ENCODE peak calls at places on chromosomes 1 and 21, in eight cellular contexts. One of them, this sample, is unnamed.

GRCh38 chr1:2983706-2984398 is 37.4 kb upstream of the ACTRT2 start:
- DNase-seq in stimulated activated CD4-positive, alpha-beta T cell treated with anti-CD3 and anti-CD28 coated beads, Interleukin-4, amount 100 ng/mL, for 48 hours: no peak
- DNase-seq in stimulated activated CD8-positive, alpha-beta memory T cell treated with anti-CD3 and anti-CD28 coated beads, Interleukin-4, amount 100 ng/mL, for 4 hours: no peak
- DNase-seq in CD8-positive, alpha-beta memory T cell: no peak
- DNase-seq in nucleus accumbens: no peak
- DNase-seq in amniotic stem cell: no peak
- DNase-seq in Right ventricle myocardium inferior: peak; percentile 39
- DNase-seq in left lung: peak; percentile 53
- DNase-seq in this sample: peak; percentile 72

GRCh38 chr1:58442114-58442513 is 104.4 kb downstream of the OMA1 start:
- DNase-seq in nucleus accumbens: no peak
- DNase-seq in CD8-positive, alpha-beta memory T cell: no peak
- DNase-seq in stimulated activated CD8-positive, alpha-beta memory T cell treated with anti-CD3 and anti-CD28 coated beads, Interleukin-4, amount 100 ng/mL, for 4 hours: no peak
- DNase-seq in amniotic stem cell: no peak
- DNase-seq in Right ventricle myocardium inferior: no peak
- DNase-seq in left lung: no peak
- DNase-seq in stimulated activated CD4-positive, alpha-beta T cell treated with anti-CD3 and anti-CD28 coated beads, Interleukin-4, amount 100 ng/mL, for 48 hours: no peak
- DNase-seq in this sample: no peak

GRCh38 chr1:234656981-234657651 is 47.1 kb upstream of the IRF2BP2 start:
- DNase-seq in stimulated activated CD8-positive, alpha-beta memory T cell treated with anti-CD3 and anti-CD28 coated beads, Interleukin-4, amount 100 ng/mL, for 4 hours: no peak
- DNase-seq in Right ventricle myocardium inferior: no peak
- DNase-seq in stimulated activated CD4-positive, alpha-beta T cell treated with anti-CD3 and anti-CD28 coated beads, Interleukin-4, amount 100 ng/mL, for 48 hours: no peak
- DNase-seq in amniotic stem cell: peak; percentile 73
- DNase-seq in CD8-positive, alpha-beta memory T cell: no peak
- DNase-seq in left lung: peak; percentile 68
- DNase-seq in nucleus accumbens: no peak
- DNase-seq in this sample: no peak

GRCh38 chr1:30375156-30375555 is 348.2 kb downstream of the MATN1 start:
- DNase-seq in left lung: no peak
- DNase-seq in nucleus accumbens: no peak
- DNase-seq in CD8-positive, alpha-beta memory T cell: no peak
- DNase-seq in amniotic stem cell: no peak
- DNase-seq in stimulated activated CD4-positive, alpha-beta T cell treated with anti-CD3 and anti-CD28 coated beads, Interleukin-4, amount 100 ng/mL, for 48 hours: no peak
- DNase-seq in Right ventricle myocardium inferior: no peak
- DNase-seq in stimulated activated CD8-positive, alpha-beta memory T cell treated with anti-CD3 and anti-CD28 coated beads, Interleukin-4, amount 100 ng/mL, for 4 hours: no peak
- DNase-seq in this sample: no peak

GRCh38 chr1:228097333-228098081 is 5.6 kb downstream of the C1orf35 start:
- DNase-seq in amniotic stem cell: no peak
- DNase-seq in nucleus accumbens: no peak
- DNase-seq in CD8-positive, alpha-beta memory T cell: no peak
- DNase-seq in left lung: peak; percentile 79
- DNase-seq in stimulated activated CD8-positive, alpha-beta memory T cell treated with anti-CD3 and anti-CD28 coated beads, Interleukin-4, amount 100 ng/mL, for 4 hours: no peak
- DNase-seq in Right ventricle myocardium inferior: no peak
- DNase-seq in stimulated activated CD4-positive, alpha-beta T cell treated with anti-CD3 and anti-CD28 coated beads, Interleukin-4, amount 100 ng/mL, for 48 hours: no peak
- DNase-seq in this sample: peak; percentile 86

GRCh38 chr1:94634977-94635416 is 93.4 kb upstream of the F3 start:
- DNase-seq in left lung: no peak
- DNase-seq in CD8-positive, alpha-beta memory T cell: no peak
- DNase-seq in amniotic stem cell: no peak
- DNase-seq in stimulated activated CD4-positive, alpha-beta T cell treated with anti-CD3 and anti-CD28 coated beads, Interleukin-4, amount 100 ng/mL, for 48 hours: no peak
- DNase-seq in Right ventricle myocardium inferior: no peak
- DNase-seq in stimulated activated CD8-positive, alpha-beta memory T cell treated with anti-CD3 and anti-CD28 coated beads, Interleukin-4, amount 100 ng/mL, for 4 hours: no peak
- DNase-seq in nucleus accumbens: no peak
- DNase-seq in this sample: no peak

GRCh38 chr1:94552071-94552586 is 10.6 kb upstream of the F3 start:
- DNase-seq in CD8-positive, alpha-beta memory T cell: no peak
- DNase-seq in stimulated activated CD8-positive, alpha-beta memory T cell treated with anti-CD3 and anti-CD28 coated beads, Interleukin-4, amount 100 ng/mL, for 4 hours: no peak
- DNase-seq in stimulated activated CD4-positive, alpha-beta T cell treated with anti-CD3 and anti-CD28 coated beads, Interleukin-4, amount 100 ng/mL, for 48 hours: no peak
- DNase-seq in Right ventricle myocardium inferior: peak; percentile 68
- DNase-seq in left lung: no peak
- DNase-seq in amniotic stem cell: no peak
- DNase-seq in nucleus accumbens: no peak
- DNase-seq in this sample: no peak

GRCh38 chr1:48236716-48237470 is 14.4 kb downstream of the SLC5A9 start:
- DNase-seq in stimulated activated CD4-positive, alpha-beta T cell treated with anti-CD3 and anti-CD28 coated beads, Interleukin-4, amount 100 ng/mL, for 48 hours: no peak
- DNase-seq in stimulated activated CD8-positive, alpha-beta memory T cell treated with anti-CD3 and anti-CD28 coated beads, Interleukin-4, amount 100 ng/mL, for 4 hours: no peak
- DNase-seq in left lung: no peak
- DNase-seq in Right ventricle myocardium inferior: no peak
- DNase-seq in nucleus accumbens: no peak
- DNase-seq in amniotic stem cell: no peak
- DNase-seq in CD8-positive, alpha-beta memory T cell: no peak
- DNase-seq in this sample: no peak

GRCh38 chr1:205494119-205494518 is 10.3 kb upstream of the CDK18 start:
- DNase-seq in stimulated activated CD4-positive, alpha-beta T cell treated with anti-CD3 and anti-CD28 coated beads, Interleukin-4, amount 100 ng/mL, for 48 hours: no peak
- DNase-seq in amniotic stem cell: no peak
- DNase-seq in Right ventricle myocardium inferior: no peak
- DNase-seq in CD8-positive, alpha-beta memory T cell: no peak
- DNase-seq in nucleus accumbens: peak; percentile 22
- DNase-seq in stimulated activated CD8-positive, alpha-beta memory T cell treated with anti-CD3 and anti-CD28 coated beads, Interleukin-4, amount 100 ng/mL, for 4 hours: no peak
- DNase-seq in left lung: no peak
- DNase-seq in this sample: no peak

GRCh38 chr21:40165212-40165611 is 298.0 kb downstream of the PCP4 start:
- DNase-seq in amniotic stem cell: no peak
- DNase-seq in stimulated activated CD8-positive, alpha-beta memory T cell treated with anti-CD3 and anti-CD28 coated beads, Interleukin-4, amount 100 ng/mL, for 4 hours: no peak
- DNase-seq in left lung: no peak
- DNase-seq in CD8-positive, alpha-beta memory T cell: no peak
- DNase-seq in stimulated activated CD4-positive, alpha-beta T cell treated with anti-CD3 and anti-CD28 coated beads, Interleukin-4, amount 100 ng/mL, for 48 hours: no peak
- DNase-seq in nucleus accumbens: no peak
- DNase-seq in Right ventricle myocardium inferior: no peak
- DNase-seq in this sample: no peak

GRCh38 chr1:19819701-19820100 is 4.6 kb upstream of the RNF186 start:
- DNase-seq in left lung: no peak
- DNase-seq in Right ventricle myocardium inferior: no peak
- DNase-seq in amniotic stem cell: no peak
- DNase-seq in nucleus accumbens: no peak
- DNase-seq in CD8-positive, alpha-beta memory T cell: no peak
- DNase-seq in stimulated activated CD8-positive, alpha-beta memory T cell treated with anti-CD3 and anti-CD28 coated beads, Interleukin-4, amount 100 ng/mL, for 4 hours: no peak
- DNase-seq in stimulated activated CD4-positive, alpha-beta T cell treated with anti-CD3 and anti-CD28 coated beads, Interleukin-4, amount 100 ng/mL, for 48 hours: no peak
- DNase-seq in this sample: no peak

GRCh38 chr21:41651830-41652229 is 115.0 kb downstream of the RIPK4 start:
- DNase-seq in nucleus accumbens: no peak
- DNase-seq in stimulated activated CD4-positive, alpha-beta T cell treated with anti-CD3 and anti-CD28 coated beads, Interleukin-4, amount 100 ng/mL, for 48 hours: no peak
- DNase-seq in Right ventricle myocardium inferior: no peak
- DNase-seq in CD8-positive, alpha-beta memory T cell: no peak
- DNase-seq in stimulated activated CD8-positive, alpha-beta memory T cell treated with anti-CD3 and anti-CD28 coated beads, Interleukin-4, amount 100 ng/mL, for 4 hours: no peak
- DNase-seq in amniotic stem cell: no peak
- DNase-seq in left lung: no peak
- DNase-seq in this sample: no peak

GRCh38 chr21:32524010-32524719 is 61.2 kb downstream of the TCP10L start:
- DNase-seq in nucleus accumbens: no peak
- DNase-seq in Right ventricle myocardium inferior: no peak
- DNase-seq in left lung: no peak
- DNase-seq in stimulated activated CD8-positive, alpha-beta memory T cell treated with anti-CD3 and anti-CD28 coated beads, Interleukin-4, amount 100 ng/mL, for 4 hours: no peak
- DNase-seq in stimulated activated CD4-positive, alpha-beta T cell treated with anti-CD3 and anti-CD28 coated beads, Interleukin-4, amount 100 ng/mL, for 48 hours: no peak
- DNase-seq in amniotic stem cell: peak; percentile 50
- DNase-seq in CD8-positive, alpha-beta memory T cell: no peak
- DNase-seq in this sample: no peak

GRCh38 chr1:67880056-67880601 is 46.9 kb upstream of the GNG12 start:
- DNase-seq in CD8-positive, alpha-beta memory T cell: no peak
- DNase-seq in stimulated activated CD4-positive, alpha-beta T cell treated with anti-CD3 and anti-CD28 coated beads, Interleukin-4, amount 100 ng/mL, for 48 hours: no peak
- DNase-seq in nucleus accumbens: no peak
- DNase-seq in amniotic stem cell: no peak
- DNase-seq in left lung: no peak
- DNase-seq in stimulated activated CD8-positive, alpha-beta memory T cell treated with anti-CD3 and anti-CD28 coated beads, Interleukin-4, amount 100 ng/mL, for 4 hours: no peak
- DNase-seq in Right ventricle myocardium inferior: no peak
- DNase-seq in this sample: no peak

GRCh38 chr1:12499574-12500245 is 118.3 kb downstream of the DHRS3 start:
- DNase-seq in left lung: no peak
- DNase-seq in amniotic stem cell: no peak
- DNase-seq in CD8-positive, alpha-beta memory T cell: no peak
- DNase-seq in Right ventricle myocardium inferior: no peak
- DNase-seq in nucleus accumbens: no peak
- DNase-seq in stimulated activated CD8-positive, alpha-beta memory T cell treated with anti-CD3 and anti-CD28 coated beads, Interleukin-4, amount 100 ng/mL, for 4 hours: no peak
- DNase-seq in stimulated activated CD4-positive, alpha-beta T cell treated with anti-CD3 and anti-CD28 coated beads, Interleukin-4, amount 100 ng/mL, for 48 hours: no peak
- DNase-seq in this sample: no peak

GRCh38 chr1:46675549-46676314 is 4.1 kb downstream of the TEX38 start:
- DNase-seq in left lung: no peak
- DNase-seq in amniotic stem cell: no peak
- DNase-seq in Right ventricle myocardium inferior: no peak
- DNase-seq in stimulated activated CD8-positive, alpha-beta memory T cell treated with anti-CD3 and anti-CD28 coated beads, Interleukin-4, amount 100 ng/mL, for 4 hours: no peak
- DNase-seq in nucleus accumbens: no peak
- DNase-seq in CD8-positive, alpha-beta memory T cell: no peak
- DNase-seq in stimulated activated CD4-positive, alpha-beta T cell treated with anti-CD3 and anti-CD28 coated beads, Interleukin-4, amount 100 ng/mL, for 48 hours: no peak
- DNase-seq in this sample: no peak

GRCh38 chr1:214463596-214463995 is 87.8 kb downstream of the PTPN14 start:
- DNase-seq in amniotic stem cell: no peak
- DNase-seq in nucleus accumbens: no peak
- DNase-seq in stimulated activated CD8-positive, alpha-beta memory T cell treated with anti-CD3 and anti-CD28 coated beads, Interleukin-4, amount 100 ng/mL, for 4 hours: no peak
- DNase-seq in left lung: no peak
- DNase-seq in Right ventricle myocardium inferior: no peak
- DNase-seq in stimulated activated CD4-positive, alpha-beta T cell treated with anti-CD3 and anti-CD28 coated beads, Interleukin-4, amount 100 ng/mL, for 48 hours: no peak
- DNase-seq in CD8-positive, alpha-beta memory T cell: no peak
- DNase-seq in this sample: no peak

GRCh38 chr1:9615316-9616063 is 26.8 kb downstream of the TMEM201 start:
- DNase-seq in amniotic stem cell: no peak
- DNase-seq in left lung: peak; percentile 82
- DNase-seq in stimulated activated CD4-positive, alpha-beta T cell treated with anti-CD3 and anti-CD28 coated beads, Interleukin-4, amount 100 ng/mL, for 48 hours: peak; percentile 47
- DNase-seq in CD8-positive, alpha-beta memory T cell: peak; percentile 33
- DNase-seq in nucleus accumbens: peak; percentile 9
- DNase-seq in Right ventricle myocardium inferior: no peak
- DNase-seq in stimulated activated CD8-positive, alpha-beta memory T cell treated with anti-CD3 and anti-CD28 coated beads, Interleukin-4, amount 100 ng/mL, for 4 hours: peak; percentile 31
- DNase-seq in this sample: no peak

GRCh38 chr1:2422523-2422922 is 10.2 kb upstream of the PEX10 start:
- DNase-seq in left lung: no peak
- DNase-seq in nucleus accumbens: no peak
- DNase-seq in stimulated activated CD4-positive, alpha-beta T cell treated with anti-CD3 and anti-CD28 coated beads, Interleukin-4, amount 100 ng/mL, for 48 hours: no peak
- DNase-seq in stimulated activated CD8-positive, alpha-beta memory T cell treated with anti-CD3 and anti-CD28 coated beads, Interleukin-4, amount 100 ng/mL, for 4 hours: no peak
- DNase-seq in amniotic stem cell: no peak
- DNase-seq in Right ventricle myocardium inferior: no peak
- DNase-seq in CD8-positive, alpha-beta memory T cell: no peak
- DNase-seq in this sample: no peak

GRCh38 chr1:112981461-112982233 is 25.7 kb upstream of the SLC16A1 start:
- DNase-seq in Right ventricle myocardium inferior: no peak
- DNase-seq in CD8-positive, alpha-beta memory T cell: no peak
- DNase-seq in stimulated activated CD4-positive, alpha-beta T cell treated with anti-CD3 and anti-CD28 coated beads, Interleukin-4, amount 100 ng/mL, for 48 hours: no peak
- DNase-seq in amniotic stem cell: no peak
- DNase-seq in left lung: no peak
- DNase-seq in nucleus accumbens: no peak
- DNase-seq in stimulated activated CD8-positive, alpha-beta memory T cell treated with anti-CD3 and anti-CD28 coated beads, Interleukin-4, amount 100 ng/mL, for 4 hours: no peak
- DNase-seq in this sample: no peak

This sample was measured in chondrocyte.